ENCODE peak calls at places on chromosomes 2 and 18, in seven cellular contexts. M, F, G, H, Q, L and K are unnamed samples.

GRCh38 chr2:220785181-220785580 is 786.9 kb downstream of the EPHA4 start:
- DNase-seq in M (no peak), F (no peak), G (no peak), H (no peak), Q (no peak), L (no peak), K (no peak)

GRCh38 chr18:41038071-41038470 is 917.0 kb upstream of the PIK3C3 start:
- DNase-seq in M (no peak), F (no peak), G (no peak), H (no peak), Q (no peak), L (no peak), K (no peak)

GRCh38 chr2:169258045-169258601 is 104.2 kb downstream of the LRP2 start:
- DNase-seq in M (no peak), F (no peak), G (no peak), H (no peak), Q (no peak), L (no peak), K (no peak)

GRCh38 chr2:170098626-170099312 is 79.2 kb upstream of the MYO3B start:
- DNase-seq in M (no peak), F (no peak), G (no peak), H (no peak), Q (no peak), L (no peak), K (no peak)

GRCh38 chr2:241964133-241964532 is 94.6 kb downstream of the RTP5 start:
- DNase-seq in M (no peak), F (no peak), G (no peak), H (no peak), Q (no peak), L (no peak), K (no peak)

GRCh38 chr2:118865106-118865505 is 17.7 kb upstream of the EN1 start:
- DNase-seq in M (no peak), F (peak), G (peak), H (no peak), Q (peak), L (no peak), K (no peak)

GRCh38 chr18:74665346-74665745 is 67.7 kb downstream of the ZNF407 start:
- DNase-seq in M (no peak), F (no peak), G (no peak), H (no peak), Q (no peak), L (no peak), K (no peak)

GRCh38 chr2:63581266-63581961 is 6.9 kb downstream of the WDPCP start:
- DNase-seq in M (peak), F (no peak), G (peak), H (no peak), Q (no peak), L (no peak), K (no peak)

GRCh38 chr2:205358351-205358815 is 323.9 kb upstream of the NRP2 start:
- DNase-seq in M (no peak), F (no peak), G (no peak), H (no peak), Q (peak), L (no peak), K (no peak)

GRCh38 chr2:28750316-28751101 is 1.1 kb upstream of the PPP1CB start:
- DNase-seq in M (no peak), F (no peak), G (peak), H (no peak), Q (no peak), L (no peak), K (no peak)

GRCh38 chr2:237692601-237693079 is 65.3 kb downstream of the LRRFIP1 start:
- DNase-seq in M (no peak), F (no peak), G (no peak), H (no peak), Q (no peak), L (no peak), K (no peak)

GRCh38 chr18:32804126-32804888 is 31.5 kb upstream of the KLHL14 start:
- DNase-seq in M (no peak), F (peak), G (no peak), H (no peak), Q (no peak), L (no peak), K (no peak)